ENCODE peak calls at places on chromosomes 1 and 21, in seven cellular contexts. R, N, I, M, J, A and F are unnamed samples.

GRCh38 chr1:29563092-29563491 is 326.8 kb downstream of the PTPRU start:
- DNase-seq in R (no peak), N (no peak), A (no peak), J (no peak), M (peak), I (no peak), F (no peak)

GRCh38 chr1:3080236-3080964 is 11.4 kb downstream of the PRDM16 start:
- DNase-seq in R (no peak), A (no peak), N (no peak), I (no peak), M (no peak), J (no peak), F (no peak)

GRCh38 chr1:151156515-151156819 is at the start of gene TNFAIP8L2:
- DNase-seq in R (no peak), M (no peak), I (peak), A (no peak), N (no peak), J (no peak), F (no peak)

GRCh38 chr1:99441234-99442095 is 177.2 kb downstream of the PLPPR4 start:
- DNase-seq in M (peak), I (no peak), R (peak), N (peak), J (peak), A (peak), F (peak)

GRCh38 chr1:4053160-4053748 is 153.2 kb upstream of the C1orf174 start:
- DNase-seq in I (no peak), R (no peak), N (no peak), M (no peak), A (no peak), J (no peak), F (no peak)

GRCh38 chr1:89652373-89652772 is 19.5 kb downstream of the LRRC8C start:
- DNase-seq in R (no peak), J (no peak), I (no peak), A (no peak), N (no peak), M (no peak), F (no peak)

GRCh38 chr1:119368556-119368955 is at the start of gene HAO2:
- DNase-seq in M (no peak), A (no peak), J (no peak), N (no peak), I (no peak), R (no peak), F (no peak)

GRCh38 chr1:10253755-10254154 is 43.4 kb downstream of the KIF1B start:
- DNase-seq in M (peak), N (peak), A (peak), J (peak), I (no peak), R (peak), F (peak)

GRCh38 chr1:11765661-11766428 is 3.9 kb downstream of the C1orf167 start:
- DNase-seq in A (no peak), I (no peak), M (no peak), J (no peak), R (no peak), N (no peak), F (no peak)

GRCh38 chr1:87897486-87897885 is 568.8 kb downstream of the LMO4 start:
- DNase-seq in N (no peak), I (no peak), A (no peak), J (no peak), M (no peak), R (no peak), F (no peak)

GRCh38 chr1:219413523-219413922 is 199.4 kb downstream of the ZC3H11B start:
- DNase-seq in J (no peak), R (no peak), I (no peak), M (no peak), N (no peak), A (no peak), F (no peak)

GRCh38 chr21:34274001-34274400 is 89.8 kb upstream of the KCNE2 start:
- DNase-seq in N (peak), R (no peak), A (peak), M (no peak), I (no peak), J (peak), F (peak)

GRCh38 chr1:40305451-40305850 is 11.6 kb downstream of the COL9A2 start:
- DNase-seq in M (peak), N (no peak), R (no peak), I (no peak), J (no peak), A (no peak), F (peak)

GRCh38 chr1:98325646-98326441 is 335.7 kb upstream of the SNX7 start:
- DNase-seq in N (peak), A (peak), I (peak), M (peak), R (peak), J (peak), F (peak)

GRCh38 chr1:91891486-91891885 is 5.5 kb upstream of the TGFBR3 start:
- DNase-seq in I (no peak), A (no peak), J (peak), N (peak), R (peak), M (no peak), F (peak)

GRCh38 chr1:232581932-232582331 is 48.0 kb downstream of the SIPA1L2 start:
- DNase-seq in I (no peak), R (no peak), N (no peak), A (no peak), J (no peak), M (no peak), F (no peak)

GRCh38 chr21:36096398-36097290 is 26.8 kb downstream of the CBR1 start:
- DNase-seq in N (no peak), M (no peak), A (no peak), J (no peak), R (no peak), I (no peak), F (no peak)

GRCh38 chr1:31562707-31563360 is 13.5 kb upstream of the TINAGL1 start:
- DNase-seq in I (no peak), R (no peak), A (no peak), J (no peak), M (peak), N (no peak), F (no peak)

GRCh38 chr1:226884966-226885820 is 14.8 kb downstream of the PSEN2 start:
- DNase-seq in N (no peak), M (no peak), I (no peak), R (no peak), A (no peak), J (no peak), F (no peak)

GRCh38 chr1:58620259-58620658 is 43.2 kb upstream of the TACSTD2 start:
- DNase-seq in N (no peak), I (no peak), R (no peak), M (peak), A (no peak), J (no peak), F (no peak)

GRCh38 chr21:33839167-33839716 is 76.4 kb downstream of the ATP5PO start:
- DNase-seq in I (no peak), N (no peak), R (no peak), M (no peak), J (no peak), A (no peak), F (no peak)

GRCh38 chr1:66446261-66447001 is 87.5 kb upstream of the SGIP1 start:
- DNase-seq in M (peak), A (peak), J (peak), R (peak), N (peak), I (no peak), F (peak)

GRCh38 chr1:205373022-205373421 is 16.3 kb upstream of the KLHDC8A start:
- DNase-seq in M (no peak), A (no peak), I (no peak), R (no peak), J (no peak), N (no peak), F (peak)

GRCh38 chr1:205365945-205366463 is 9.3 kb upstream of the KLHDC8A start:
- DNase-seq in A (peak), J (peak), N (no peak), M (peak), R (no peak), I (peak), F (peak)

GRCh38 chr1:205370780-205371179 is 14.1 kb upstream of the KLHDC8A start:
- DNase-seq in I (no peak), J (no peak), A (no peak), N (no peak), R (no peak), M (no peak), F (no peak)

GRCh38 chr1:205369621-205370230 is 13.0 kb upstream of the KLHDC8A start:
- DNase-seq in A (peak), N (no peak), R (no peak), J (no peak), M (no peak), I (no peak), F (no peak)

GRCh38 chr1:205368478-205368877 is 11.8 kb upstream of the KLHDC8A start:
- DNase-seq in R (no peak), M (no peak), A (no peak), I (no peak), N (no peak), J (no peak), F (no peak)
- H3K4me3 ChIP-seq in R (no peak), M (no peak), A (no peak), I (no peak), N (no peak), J (no peak), F (no peak)

GRCh38 chr1:217674330-217674729 is 43.2 kb downstream of the SPATA17 start:
- DNase-seq in I (no peak), M (no peak), J (no peak), N (no peak), A (no peak), R (no peak), F (no peak)
- TF ChIP-seq CTCF in I (no peak), M (no peak), J (no peak), N (no peak), A (no peak), R (no peak), F (no peak)

DNA sequence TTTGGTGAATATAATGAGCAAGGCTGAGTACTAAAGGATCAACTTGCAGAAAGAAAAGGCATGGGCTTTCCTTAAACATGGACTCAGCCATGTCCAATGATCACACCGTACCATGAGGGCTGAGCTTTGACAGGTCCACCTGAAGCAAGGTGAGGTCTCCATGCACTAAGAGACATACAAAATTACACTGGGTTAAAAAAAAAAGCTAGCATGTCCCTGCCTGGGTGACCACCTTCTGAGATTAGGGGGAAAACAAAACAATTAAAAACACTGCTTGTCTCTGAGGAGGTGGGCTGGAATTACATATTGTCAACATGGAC is 22.7 kb downstream of the DUSP10 start:
- DNase-seq in J (no peak), M (no peak), R (no peak), I (no peak), A (no peak), N (no peak), F (no peak)
- H3K4me3 ChIP-seq in J (no peak), M (no peak), R (no peak), I (no peak), A (no peak), N (no peak), F (no peak)

DNA sequence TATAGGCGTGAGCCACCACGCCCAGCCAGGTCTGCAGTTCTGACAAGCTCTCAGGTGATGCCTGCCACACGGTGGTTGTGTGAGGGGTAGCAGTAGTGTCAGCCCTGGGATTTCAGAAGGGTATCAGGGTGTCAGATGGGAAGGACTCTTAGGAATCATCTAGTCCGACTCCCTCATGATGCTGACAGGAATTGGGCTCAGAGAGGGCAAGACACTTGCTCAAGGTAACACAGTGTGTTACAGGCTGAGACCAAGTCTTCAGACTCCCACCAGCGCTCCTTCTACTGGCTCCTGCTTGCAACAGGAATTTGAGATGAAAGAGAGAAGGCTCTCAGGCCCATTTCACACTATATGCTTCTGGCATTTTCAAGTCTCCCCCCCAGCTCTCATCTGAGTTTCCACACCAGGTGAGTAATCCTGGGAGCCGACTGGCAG is 6.9 kb downstream of the HTR1D start:
- DNase-seq in J (no peak), M (peak), A (no peak), N (no peak), I (no peak), R (no peak), F (no peak)
- TF ChIP-seq CTCF in J (no peak), M (peak), A (peak), N (no peak), I (no peak), R (no peak), F (no peak)

GRCh38 chr1:47635111-47635510 is 197.3 kb downstream of the FOXD2 start:
- DNase-seq in A (no peak), I (no peak), J (no peak), R (no peak), M (no peak), N (no peak), F (no peak)

GRCh38 chr1:47635597-47635996 is 197.8 kb downstream of the FOXD2 start:
- DNase-seq in R (no peak), M (no peak), A (no peak), J (no peak), N (no peak), I (no peak), F (no peak)

GRCh38 chr1:47637111-47637685 is 199.4 kb downstream of the FOXD2 start:
- DNase-seq in M (no peak), R (no peak), A (no peak), J (peak), I (no peak), N (peak), F (peak)

GRCh38 chr1:47638713-47639112 is 200.9 kb downstream of the FOXD2 start:
- DNase-seq in A (no peak), N (no peak), M (no peak), J (no peak), R (no peak), I (no peak), F (no peak)

GRCh38 chr1:47638240-47638639 is 200.4 kb downstream of the FOXD2 start:
- DNase-seq in N (no peak), M (no peak), I (no peak), R (no peak), A (no peak), J (no peak), F (no peak)
- H3K4me3 ChIP-seq in N (no peak), M (no peak), I (no peak), R (no peak), A (no peak), J (no peak), F (no peak)

DNA sequence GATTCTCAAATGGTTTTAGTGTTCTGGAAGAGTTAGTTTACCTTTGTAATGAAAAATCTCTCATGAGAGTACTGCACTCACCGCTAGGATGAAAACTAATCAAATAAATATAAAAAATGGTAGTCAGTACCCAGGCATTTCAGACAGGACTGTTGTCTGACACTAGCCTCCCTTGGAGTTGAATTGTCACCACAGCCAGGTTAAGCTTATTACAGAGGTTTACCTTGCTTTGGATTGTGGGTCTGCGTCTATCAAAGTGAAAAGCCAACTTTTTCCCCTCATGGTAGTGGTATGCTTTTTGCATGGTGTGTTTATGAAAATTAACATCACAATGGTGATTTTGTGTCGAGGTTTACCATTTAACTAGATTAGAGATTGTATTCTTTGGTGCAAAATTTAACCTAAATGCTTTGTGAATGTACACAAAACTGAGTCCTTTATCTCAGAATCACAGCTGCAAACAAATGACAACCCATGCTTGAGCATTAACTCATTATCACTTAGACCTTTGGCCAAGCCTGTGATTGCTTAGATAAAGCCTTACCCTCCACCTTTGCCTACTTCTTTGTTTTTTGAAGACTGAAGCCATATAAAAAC is 20.1 kb downstream of the RAP1A start:
- DNase-seq in M (no peak), J (no peak), A (no peak), R (no peak), N (no peak), I (no peak), F (no peak)
- TF ChIP-seq CTCF in M (no peak), J (no peak), A (no peak), R (no peak), N (no peak), I (no peak), F (no peak)

DNA sequence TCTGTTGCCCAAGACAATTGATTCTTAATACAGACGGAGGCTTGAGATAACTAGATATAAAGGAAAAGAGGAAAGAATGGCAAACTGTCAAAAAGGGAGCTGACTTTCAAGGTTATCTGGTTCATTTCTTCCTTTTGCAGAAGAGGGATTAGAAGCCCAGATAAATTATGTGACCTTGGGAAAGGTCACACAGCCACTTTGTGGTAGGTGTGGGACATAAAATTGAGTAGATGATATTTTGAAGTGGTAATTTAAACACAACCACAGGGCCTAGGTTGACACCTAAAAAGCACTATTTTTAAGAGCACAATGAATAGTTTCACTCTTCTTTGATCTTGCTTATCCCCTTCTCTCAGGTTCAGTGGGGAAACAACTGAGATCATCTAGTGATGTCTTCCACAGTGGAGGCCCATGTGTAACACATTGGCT is 16.9 kb upstream of the KIAA0040 start:
- DNase-seq in R (no peak), M (no peak), A (no peak), J (no peak), I (no peak), N (no peak), F (no peak)
- H3K4me3 ChIP-seq in R (no peak), M (no peak), A (no peak), J (no peak), I (no peak), N (no peak), F (no peak)

GRCh38 chr1:51321924-51322280 is 8.5 kb downstream of the TTC39A start:
- DNase-seq in I (no peak), N (no peak), R (no peak), M (no peak), J (no peak), A (no peak), F (no peak)
- TF ChIP-seq CTCF in I (no peak), N (no peak), R (no peak), M (no peak), J (no peak), A (no peak), F (no peak)

GRCh38 chr1:236508593-236509027 is 15.2 kb upstream of the LGALS8 start:
- DNase-seq in J (no peak), N (no peak), M (no peak), R (no peak), A (no peak), I (no peak), F (no peak)
- H3K4me3 ChIP-seq in J (no peak), N (no peak), M (no peak), R (no peak), A (no peak), I (no peak), F (no peak)